ENCODE peak calls at places on chromosomes 11 and 22, in ten cellular contexts. I is lung microvascular endothelial cell; B is HEK293T; J is kidney epithelial cell; W is amniotic stem cell; P is activated CD8-positive, alpha-beta memory T cell treated with anti-CD3 and anti-CD28 coated beads for 4 hours; V is activated T-helper 1 cell treated with Interleukin-2 at 50 U/mL for 16 hours; F is HT-29; M is type B pancreatic cell; Y is H9. G is an unnamed sample.

GRCh38 chr11:91756829-91757480 is 467.7 kb upstream of the FAT3 start:
- DNase-seq in M (no peak), B (no peak), J (no peak), I (no peak), Y (no peak), F (no peak), W (no peak), V (no peak), P (no peak), G (no peak)

GRCh38 chr11:96235725-96236124 is 107.3 kb downstream of the MAML2 start:
- DNase-seq in V (no peak), I (no peak), P (no peak), F (no peak), Y (no peak), B (no peak), W (no peak), J (no peak), M (no peak), G (no peak)

GRCh38 chr22:32850591-32851517 is 49.3 kb downstream of the TIMP3 start:
- DNase-seq in V (no peak), Y (no peak), W (no peak), J (no peak), F (no peak), I (peak), P (no peak), B (no peak), M (no peak), G (no peak)

GRCh38 chr22:19992481-19992911 is 24.1 kb downstream of the ARVCF start:
- DNase-seq in J (no peak), P (no peak), Y (no peak), B (no peak), W (no peak), F (no peak), V (no peak), M (no peak), I (no peak), G (no peak)

GRCh38 chr11:119263352-119263940 is 53.5 kb downstream of the MCAM start:
- DNase-seq in I (peak), V (no peak), W (no peak), B (no peak), Y (no peak), P (no peak), M (no peak), F (no peak), J (no peak), G (no peak)

GRCh38 chr11:133531971-133532651 is at the start of gene OPCML:
- DNase-seq in B (no peak), I (no peak), P (no peak), Y (peak), J (no peak), M (no peak), W (no peak), V (no peak), F (no peak), G (no peak)

GRCh38 chr11:48043998-48044512 is 63.7 kb downstream of the PTPRJ start:
- DNase-seq in P (no peak), B (no peak), V (no peak), W (no peak), Y (no peak), F (no peak), M (no peak), I (no peak), J (no peak), G (no peak)

GRCh38 chr11:133476570-133477262 is 55.6 kb downstream of the OPCML start:
- DNase-seq in P (no peak), F (no peak), W (no peak), I (no peak), B (no peak), M (no peak), J (no peak), V (no peak), Y (peak), G (no peak)

GRCh38 chr11:79264284-79264683 is 176.5 kb downstream of the TENM4 start:
- DNase-seq in I (no peak), W (no peak), V (no peak), B (no peak), J (no peak), P (no peak), M (no peak), Y (no peak), F (no peak), G (no peak)

GRCh38 chr22:18042685-18043084 is 18.3 kb upstream of the MICAL3 start:
- DNase-seq in V (no peak), J (no peak), M (no peak), Y (no peak), I (no peak), W (no peak), P (no peak), F (no peak), B (no peak), G (no peak)

GRCh38 chr22:34975721-34976120 is 90.2 kb upstream of the ISX start:
- DNase-seq in P (no peak), M (no peak), J (no peak), F (peak), I (no peak), V (no peak), Y (peak), B (no peak), W (no peak), G (no peak)

GRCh38 chr22:50599816-50600454 is 658 bp upstream of the MAPK8IP2 start:
- DNase-seq in I (peak), J (no peak), M (no peak), B (peak), W (peak), F (no peak), Y (peak), P (no peak), V (peak), G (no peak)

GRCh38 chr11:102603091-102603490 is 22.0 kb downstream of the MMP20 start:
- DNase-seq in J (peak), I (no peak), F (no peak), W (no peak), P (no peak), M (no peak), Y (no peak), V (no peak), B (no peak), G (no peak)

GRCh38 chr22:44207981-44208317 is 27.2 kb downstream of the PARVG start:
- DNase-seq in F (no peak), W (no peak), P (no peak), B (no peak), J (no peak), I (no peak), V (no peak), Y (no peak), M (no peak), G (no peak)

GRCh38 chr22:40213478-40213877 is 35.8 kb downstream of the TNRC6B start:
- DNase-seq in Y (no peak), J (no peak), W (no peak), M (peak), P (no peak), V (no peak), I (peak), B (no peak), F (no peak), G (no peak)